ENCODE peak calls at places on chromosome 22, in nine cellular contexts. L is heart left ventricle; V is fibroblast of lung; A is colonic mucosa; Z is esophagus squamous epithelium; D is pancreas; E is tibial artery; N is cardiac muscle cell; H is CD4-positive, alpha-beta T cell. R is an unnamed sample. For H3K9me3, the result is how much of the 10 kb centered on the place peaks cover.

GRCh38 chr22:36999463-36999862 is 19.8 kb downstream of the TST start:
- DNase-seq in D (no peak), E (no peak), A (no peak), V (peak), L (no peak), H (no peak), Z (no peak), N (no peak), R (no peak)

GRCh38 chr22:38973289-38974169 is 8.6 kb upstream of the APOBEC3B start:
- DNase-seq in Z (no peak), E (no peak), V (peak), D (no peak), N (peak), A (peak), L (no peak), H (peak), R (peak)

GRCh38 chr22:50184004-50184461 is 1.7 kb upstream of the TRABD start:
- DNase-seq in Z (no peak), A (peak), E (peak), L (peak), H (no peak), D (peak), N (peak), V (peak), R (peak)

GRCh38 chr22:31218565-31219262 is 6.6 kb downstream of the LIMK2 start:
- DNase-seq in A (peak), H (no peak), N (no peak), L (no peak), E (no peak), V (no peak), Z (no peak), D (no peak), R (no peak)

GRCh38 chr22:30128511-30128910 is 48.2 kb downstream of the HORMAD2 start:
- DNase-seq in V (no peak), E (no peak), Z (no peak), L (no peak), N (no peak), D (no peak), A (no peak), H (no peak), R (no peak)

GRCh38 chr22:17781319-17782031 is 7.2 kb upstream of the BID start:
- DNase-seq in D (no peak), H (no peak), A (no peak), Z (no peak), N (no peak), E (no peak), V (peak), L (no peak), R (no peak)

GRCh38 chr22:36860821-36861659 is at the start of gene NCF4:
- DNase-seq in D (no peak), A (peak), H (no peak), L (peak), N (no peak), Z (peak), E (peak), V (no peak), R (peak)

GRCh38 chr22:37657590-37658132 is 862 bp upstream of the PDXP start:
- DNase-seq in A (no peak), N (peak), D (peak), L (no peak), H (no peak), V (no peak), Z (no peak), E (no peak), R (no peak)

GRCh38 chr22:42960146-42960509 is 54.8 kb downstream of the PACSIN2 start:
- DNase-seq in N (no peak), E (no peak), V (no peak), L (no peak), D (no peak), A (no peak), H (no peak), Z (no peak), R (no peak)

GRCh38 chr22:42959472-42960145 is 55.3 kb downstream of the PACSIN2 start:
- DNase-seq in V (peak), N (peak), E (peak), Z (no peak), D (peak), H (no peak), L (peak), A (peak), R (peak)

GRCh38 chr22:42963231-42963595 is 51.7 kb downstream of the PACSIN2 start:
- DNase-seq in Z (no peak), A (no peak), D (no peak), L (no peak), V (no peak), E (no peak), N (no peak), H (no peak), R (no peak)

GRCh38 chr22:42962295-42963230 is 52.4 kb downstream of the PACSIN2 start:
- DNase-seq in V (peak), E (no peak), N (no peak), Z (no peak), L (no peak), H (no peak), A (peak), D (no peak), R (peak)

DNA sequence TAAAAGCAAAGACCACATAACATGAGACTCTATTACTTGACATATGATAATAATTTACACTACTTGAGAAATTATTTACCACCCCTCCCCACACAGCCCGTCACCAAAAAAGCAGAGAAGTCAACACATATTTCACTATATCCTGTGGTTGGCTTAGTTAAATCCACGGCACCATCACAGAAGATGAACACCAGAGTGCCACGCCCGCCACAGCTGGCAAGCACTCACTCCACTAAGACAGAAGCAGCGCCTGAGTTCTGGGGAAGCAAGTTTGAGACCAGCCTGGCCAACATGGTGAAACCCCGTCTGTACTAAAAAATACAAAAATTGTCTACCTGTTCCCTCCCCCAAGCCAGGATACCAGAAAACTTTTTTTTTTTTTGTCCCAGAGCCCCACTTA is 53.1 kb downstream of the PACSIN2 start:
- DNase-seq in H (no peak), Z (no peak), L (no peak), A (no peak), D (no peak), E (no peak), N (no peak), V (no peak), R (no peak)
- H3K27ac ChIP-seq in H (no peak), Z (no peak), L (peak), A (no peak), D (no peak), E (peak), N (no peak), V (no peak), R (peak)

GRCh38 chr22:47299879-47300697 is 537.6 kb downstream of the TBC1D22A start:
- DNase-seq in D (no peak), H (no peak), N (no peak), L (no peak), E (no peak), A (no peak), V (no peak), Z (no peak), R (no peak)
- H3K9me3 ChIP-seq in D (under half), H (under half), N (under half), L (under half), E (under half), A (under half), V (under half), Z (under half), R (under half)

GRCh38 chr22:23675502-23676415 is 15.1 kb upstream of the RGL4 start:
- DNase-seq in Z (no peak), L (no peak), A (peak), D (peak), E (no peak), V (no peak), H (no peak), N (no peak), R (peak)
- TF ChIP-seq CTCF in Z (no peak), L (no peak), A (no peak), D (no peak), E (no peak), V (no peak), H (no peak), N (no peak), R (no peak)

DNA sequence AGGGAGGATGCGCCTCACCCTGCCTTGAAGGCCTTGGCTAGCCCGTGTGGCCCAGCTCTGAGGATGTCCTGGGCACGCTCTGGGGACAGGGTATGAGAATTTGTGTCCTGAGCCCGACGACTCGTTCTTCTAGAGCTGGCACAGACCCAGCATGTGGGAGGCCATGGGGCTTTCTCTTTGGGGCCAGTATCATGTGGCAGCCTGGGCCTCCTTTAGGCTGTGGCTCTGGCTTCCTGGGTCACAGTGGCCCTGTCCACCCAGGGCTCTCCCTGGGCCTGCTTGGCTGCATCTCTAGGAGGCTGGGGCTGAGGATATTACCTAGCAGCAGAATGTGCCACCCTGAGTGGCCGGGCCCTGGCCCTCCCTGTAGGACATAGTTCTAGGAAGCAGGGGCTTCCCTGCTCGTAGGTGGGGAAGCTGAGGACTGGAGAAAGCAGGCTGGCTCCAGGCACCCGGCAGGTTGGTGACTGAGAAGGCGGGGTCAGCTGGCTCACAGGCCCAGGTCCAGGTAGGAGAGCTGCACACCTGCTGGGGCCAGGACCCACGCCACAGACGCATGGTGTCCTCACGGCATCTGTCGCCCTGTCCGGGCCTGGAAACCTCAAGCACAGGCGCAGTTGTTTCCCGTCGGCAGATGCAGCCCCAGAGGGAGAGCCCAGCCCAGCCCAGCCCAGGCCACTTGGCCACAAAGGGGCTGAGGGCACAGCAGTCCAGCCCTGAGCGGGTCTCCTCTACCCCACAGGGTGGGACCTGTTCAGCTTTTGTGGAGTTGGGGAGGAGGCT is 6.8 kb downstream of the CCDC188 start:
- DNase-seq in A (no peak), D (no peak), Z (no peak), E (no peak), H (no peak), L (no peak), V (no peak), N (no peak), R (no peak)
- H3K27ac ChIP-seq in A (no peak), D (no peak), Z (no peak), E (no peak), H (no peak), L (no peak), V (no peak), N (no peak), R (no peak)

GRCh38 chr22:48639896-48640732 is 1187.6 kb downstream of the BRD1 start:
- DNase-seq in L (no peak), E (no peak), N (no peak), H (no peak), D (peak), A (no peak), V (no peak), Z (no peak), R (no peak)
- H3K9me3 ChIP-seq in L (under half), E (under half), N (under half), H (under half), D (under half), A (under half), V (under half), Z (under half), R (under half)

GRCh38 chr22:42190274-42190673 is 59.7 kb upstream of the CYP2D6 start:
- DNase-seq in Z (no peak), N (no peak), H (no peak), D (no peak), E (no peak), V (no peak), L (no peak), A (no peak), R (no peak)
- TF ChIP-seq CTCF in Z (no peak), N (no peak), H (no peak), D (no peak), E (no peak), V (no peak), L (no peak), A (no peak), R (no peak)

GRCh38 chr22:28759861-28760560 is 12.5 kb upstream of the CCDC117 start:
- DNase-seq in N (no peak), D (no peak), E (no peak), H (no peak), A (no peak), Z (no peak), V (no peak), L (no peak), R (no peak)
- H3K27ac ChIP-seq in N (no peak), D (no peak), E (no peak), H (no peak), A (no peak), Z (peak), V (no peak), L (no peak), R (peak)

GRCh38 chr22:20094158-20094807 is 14.2 kb downstream of the DGCR8 start:
- DNase-seq in A (no peak), V (no peak), L (no peak), Z (no peak), D (no peak), H (no peak), E (no peak), N (no peak), R (no peak)
- H3K9me3 ChIP-seq in A (under half), V (under half), L (under half), Z (under half), D (under half), H (under half), E (under half), N (under half), R (under half)

R was measured in transverse colon.